ENCODE peak calls at places on chromosomes 11 and 22, in nine cellular contexts. P is left ventricle myocardium inferior, A is uterus, K is cardiac muscle cell, T is SK-N-SH, Y is tibial artery, V is adrenal gland, Q is Peyer's patch, I is trophoblast cell. X is an unnamed sample.

GRCh38 chr11:67055812-67056211 is 835 bp upstream of the RHOD start:
- DNase-seq in P (no peak), V (no peak), I (peak; percentile 72), Q (no peak), T (no peak), A (peak; percentile 32), Y (no peak), K (peak; percentile 33), X (no peak)

GRCh38 chr11:12160680-12161079 is 50.3 kb downstream of the MICAL2 start:
- DNase-seq in T (no peak), V (no peak), A (no peak), Y (no peak), K (peak; percentile 50), Q (no peak), P (no peak), I (no peak), X (no peak)

GRCh38 chr11:16863382-16863781 is 124.9 kb downstream of the C11orf58 start:
- DNase-seq in I (peak; percentile 74), P (peak; percentile 25), A (no peak), Q (no peak), T (no peak), Y (no peak), V (no peak), K (no peak), X (no peak)

GRCh38 chr22:24067587-24068376 is 56.7 kb downstream of the CABIN1 start:
- DNase-seq in A (no peak), K (no peak), V (no peak), I (no peak), T (no peak), Y (no peak), Q (peak; percentile 83), P (no peak), X (no peak)

GRCh38 chr22:49107961-49108530 is 719.6 kb downstream of the BRD1 start:
- DNase-seq in V (no peak), I (no peak), T (no peak), A (no peak), Q (no peak), K (no peak), Y (no peak), P (no peak), X (no peak)

GRCh38 chr22:46149493-46149997 is 781 bp upstream of the PPARA start:
- DNase-seq in Q (peak; percentile 78), I (peak; percentile 53), A (peak; percentile 55), K (peak; percentile 39), T (no peak), V (peak; percentile 60), Y (peak; percentile 51), P (peak; percentile 70), X (peak; percentile 35)

GRCh38 chr11:3037041-3037944 is 19.9 kb downstream of the CARS1 start:
- DNase-seq in Q (peak; percentile 89), Y (peak; percentile 90), I (peak; percentile 88), P (peak; percentile 80), T (peak; percentile 83), V (peak; percentile 86), K (peak; percentile 76), A (peak; percentile 75), X (peak; percentile 53)

GRCh38 chr22:47396105-47396504 is 633.7 kb downstream of the TBC1D22A start:
- DNase-seq in I (no peak), T (no peak), A (no peak), Q (peak; percentile 14), P (no peak), V (no peak), K (no peak), Y (peak; percentile 10), X (no peak)

GRCh38 chr11:78791254-78791653 is 216.6 kb upstream of the NARS2 start:
- DNase-seq in K (no peak), A (no peak), T (no peak), Y (no peak), V (no peak), P (no peak), I (no peak), Q (no peak), X (no peak)

GRCh38 chr11:119509969-119510401 is 87.0 kb upstream of the THY1 start:
- DNase-seq in Q (no peak), I (peak; percentile 63), K (peak; percentile 93), T (no peak), Y (peak; percentile 51), A (peak; percentile 42), P (peak; percentile 22), V (peak; percentile 88), X (peak; percentile 18)

GRCh38 chr11:44319170-44319551 is 9.2 kb upstream of the ALX4 start:
- DNase-seq in V (no peak), K (no peak), T (no peak), Y (no peak), A (no peak), I (no peak), Q (no peak), P (no peak), X (no peak)

GRCh38 chr11:35518766-35519165 is 6.7 kb downstream of the PAMR1 start:
- DNase-seq in I (no peak), Y (no peak), A (no peak), K (peak; percentile 44), Q (no peak), V (no peak), T (no peak), P (no peak), X (no peak)

GRCh38 chr11:126417463-126417862 is 62.0 kb downstream of the ST3GAL4 start:
- DNase-seq in A (no peak), I (no peak), P (no peak), K (no peak), Q (no peak), T (no peak), V (no peak), Y (no peak), X (no peak)

GRCh38 chr11:133697161-133697560 is 148.2 kb downstream of the SPATA19 start:
- DNase-seq in Q (no peak), Y (no peak), P (no peak), K (no peak), I (no peak), V (no peak), T (no peak), A (no peak), X (no peak)

GRCh38 chr22:23715811-23716355 is 25.1 kb downstream of the RGL4 start:
- DNase-seq in T (no peak), Y (no peak), Q (no peak), P (no peak), I (no peak), K (peak; percentile 23), A (no peak), V (peak; percentile 9), X (no peak)

DNA sequence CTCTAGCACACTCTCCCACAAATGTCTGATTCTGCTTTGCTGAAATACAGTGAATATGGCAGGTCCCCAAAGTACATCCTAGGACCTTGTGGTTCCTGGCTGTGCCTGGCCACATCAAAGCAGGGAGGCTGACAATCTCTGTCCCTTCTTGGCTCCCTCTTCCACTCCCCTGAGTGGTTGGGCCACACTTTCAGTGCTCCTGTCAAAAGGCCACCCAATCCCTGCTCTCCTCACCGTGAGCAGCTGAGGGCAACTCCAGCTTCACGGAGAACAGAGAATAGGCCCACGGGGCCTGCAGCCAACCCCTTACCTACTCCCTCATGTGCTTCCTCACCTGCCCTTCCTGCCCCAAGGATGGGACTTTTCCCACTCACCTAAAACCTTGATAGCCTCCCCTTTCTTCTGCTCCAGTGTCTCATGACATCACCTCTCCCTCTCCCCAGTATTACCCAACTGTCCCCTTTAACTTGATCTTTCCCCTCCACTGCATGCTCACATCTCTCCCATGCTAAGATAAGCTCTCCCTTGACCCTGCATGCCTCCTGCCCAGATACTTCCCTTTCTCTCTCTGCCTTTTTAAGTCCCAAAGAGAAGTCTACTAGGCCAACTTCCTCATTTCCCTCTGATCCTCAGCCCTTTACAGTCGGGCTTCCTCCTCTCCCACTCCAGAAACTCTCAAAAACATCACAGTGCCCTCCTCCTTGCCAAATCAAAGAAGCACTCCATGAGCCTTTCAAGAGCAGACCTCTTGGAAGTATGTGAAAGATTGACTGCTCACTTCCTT is 14.7 kb downstream of the CD3E start:
- DNase-seq in P (no peak), Y (no peak), K (no peak), Q (no peak), A (no peak), V (no peak), I (peak; percentile 3), T (no peak), X (no peak)
- H3K27ac ChIP-seq in P (no peak overlapping the region), Y (no peak overlapping the region), K (no peak overlapping the region), Q (no peak overlapping the region), A (no peak overlapping the region), V (no peak overlapping the region), I (no peak overlapping the region), T (no peak overlapping the region), X (no peak overlapping the region)

GRCh38 chr11:62678770-62679696 is at the start of gene UBXN1:
- DNase-seq in A (peak; percentile 91), I (peak; percentile 83), K (peak; percentile 96), T (peak; percentile 93), Q (peak; percentile 95), Y (peak; percentile 93), P (peak; percentile 93), V (peak; percentile 92), X (peak; percentile 87)
- H3K27ac ChIP-seq in A (peak within 1 kb of the TSS; percentile 87), I (peak within 1 kb of the TSS; percentile 13), K (peak within 1 kb of the TSS; percentile 80), T (peak within 1 kb of the TSS; percentile 70), Q (peak within 1 kb of the TSS; percentile 87), Y (peak within 1 kb of the TSS; percentile 93), P (peak within 1 kb of the TSS; percentile 95), V (peak within 1 kb of the TSS; percentile 82), X (peak within 1 kb of the TSS; percentile 47)

DNA sequence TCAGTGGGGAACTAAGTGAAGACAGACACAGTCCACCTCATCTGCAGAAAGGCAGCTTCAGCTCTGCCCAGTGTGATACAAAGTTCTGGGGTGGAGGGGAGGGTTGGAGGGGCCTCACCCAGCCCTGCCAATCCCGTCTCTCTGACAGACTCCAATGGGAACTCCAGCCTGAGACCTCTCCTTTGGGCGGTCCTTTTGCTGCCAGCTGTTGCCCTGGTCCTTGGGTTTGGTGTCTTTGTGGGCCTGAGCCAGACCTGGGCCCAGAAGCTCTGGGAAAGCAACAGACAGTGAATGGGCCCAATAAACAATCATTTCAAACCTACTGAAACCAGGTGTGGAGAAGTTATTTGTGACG is 8.0 kb downstream of the ZP1 start:
- DNase-seq in K (no peak), Y (no peak), I (no peak), T (no peak), V (no peak), Q (no peak), P (no peak), A (no peak), X (no peak)
- H3K27ac ChIP-seq in K (no peak overlapping the region), Y (no peak overlapping the region), I (no peak overlapping the region), T (no peak overlapping the region), V (no peak overlapping the region), Q (no peak overlapping the region), P (no peak overlapping the region), A (no peak overlapping the region), X (no peak overlapping the region)

GRCh38 chr11:43315966-43316365 is 4.2 kb downstream of the API5 start:
- DNase-seq in Y (no peak), P (no peak), A (no peak), V (no peak), I (no peak), K (peak; percentile 1), T (no peak), Q (no peak), X (no peak)

GRCh38 chr11:43311791-43312607 is at the start of gene API5:
- DNase-seq in A (peak; percentile 88), K (peak; percentile 96), I (peak; percentile 97), V (peak; percentile 92), P (peak; percentile 91), Y (peak; percentile 89), Q (peak; percentile 96), T (peak; percentile 91), X (peak; percentile 96)

DNA sequence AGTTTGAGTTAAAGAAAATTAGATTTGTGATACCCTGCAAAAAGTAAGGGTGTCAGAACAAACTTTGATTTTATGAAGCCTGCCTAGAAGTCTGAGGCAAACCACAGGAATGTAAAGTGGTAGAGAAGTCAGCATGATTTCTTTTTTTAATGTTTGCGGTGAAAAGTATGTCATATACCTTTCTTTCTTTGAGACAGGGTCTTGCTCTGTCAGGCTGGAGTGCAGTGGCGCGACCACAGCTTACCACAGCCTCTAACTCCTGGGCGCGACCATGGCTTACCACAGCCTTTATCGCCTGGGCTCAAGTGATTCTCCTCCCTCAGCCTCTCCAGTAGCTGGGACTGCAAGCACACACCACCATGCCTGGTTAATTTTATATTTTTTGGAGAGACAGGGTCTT is 4.7 kb downstream of the API5 start:
- DNase-seq in P (no peak), Q (no peak), A (no peak), T (no peak), V (no peak), I (no peak), Y (no peak), K (peak; percentile 7), X (peak; percentile 76)
- H3K27ac ChIP-seq in P (no peak overlapping the region), Q (no peak overlapping the region), A (no peak overlapping the region), T (no peak overlapping the region), V (no peak overlapping the region), I (no peak overlapping the region), Y (no peak overlapping the region), K (no peak overlapping the region), X (no peak overlapping the region)

X was measured in MM.1S.